ENCODE peak calls at places on chromosomes 4 and X, in nine cellular contexts. K is Peyer's patch, P is uterus, O is tibial nerve, B is HCT116, N is heart left ventricle, G is testis, F is breast epithelium, Z is upper lobe of left lung. C is an unnamed sample.

GRCh38 chr4:16294455-16294854 is 68.2 kb upstream of the TAPT1 start:
- DNase-seq in K (no peak), P (no peak), O (no peak), B (no peak), N (no peak), G (no peak), F (no peak), Z (no peak), C (no peak)

GRCh38 chr4:69830529-69831269 is 29.2 kb downstream of the SULT1E1 start:
- DNase-seq in K (peak; percentile 71), P (no peak), O (no peak), B (no peak), N (no peak), G (no peak), F (no peak), Z (no peak), C (peak; percentile 50)

GRCh38 chrX:152637649-152638442 is at the start of gene GABRQ:
- DNase-seq in K (no peak), P (no peak), O (no peak), B (peak; percentile 54), N (no peak), G (peak; percentile 84), F (no peak), Z (peak; percentile 87), C (peak; percentile 4)

GRCh38 chr4:18366762-18367358 is 345.3 kb upstream of the LCORL start:
- DNase-seq in K (no peak), P (no peak), O (no peak), B (no peak), N (no peak), G (no peak), F (no peak), Z (no peak), C (no peak)

GRCh38 chr4:52795533-52795932 is 44.3 kb upstream of the ERVMER34-1 start:
- DNase-seq in K (no peak), P (no peak), O (no peak), B (no peak), N (no peak), G (no peak), F (no peak), Z (no peak), C (no peak)

GRCh38 chr4:95231713-95232112 is 317.1 kb downstream of the UNC5C start:
- DNase-seq in K (no peak), P (no peak), O (no peak), B (no peak), N (no peak), G (no peak), F (no peak), Z (no peak), C (no peak)

GRCh38 chr4:41176357-41176756 is 38.0 kb downstream of the APBB2 start:
- DNase-seq in K (no peak), P (no peak), O (no peak), B (no peak), N (no peak), G (no peak), F (no peak), Z (no peak), C (no peak)

GRCh38 chr4:180057198-180057821 is 2185.9 kb upstream of the TENM3 start:
- DNase-seq in K (no peak), P (no peak), O (no peak), B (no peak), N (no peak), G (no peak), F (no peak), Z (no peak), C (no peak)

GRCh38 chrX:54012830-54013500 is 31.3 kb downstream of the PHF8 start:
- DNase-seq in K (no peak), P (no peak), O (no peak), B (no peak), N (no peak), G (no peak), F (no peak), Z (no peak), C (no peak)

GRCh38 chr4:105369988-105370387 is 103.9 kb downstream of the PPA2 start:
- DNase-seq in K (no peak), P (no peak), O (no peak), B (no peak), N (no peak), G (no peak), F (no peak), Z (no peak), C (no peak)

GRCh38 chr4:110876866-110877265 is 254.0 kb upstream of the PITX2 start:
- DNase-seq in K (no peak), P (no peak), O (no peak), B (no peak), N (no peak), G (no peak), F (no peak), Z (no peak), C (no peak)

GRCh38 chr4:140096483-140096861 is 57.5 kb downstream of the MAML3 start:
- DNase-seq in K (no peak), P (no peak), O (no peak), B (no peak), N (no peak), G (no peak), F (no peak), Z (no peak), C (no peak)

GRCh38 chr4:54090804-54091623 is 8.9 kb upstream of the GSX2 start:
- DNase-seq in K (no peak), P (no peak), O (no peak), B (no peak), N (peak; percentile 66), G (peak; percentile 75), F (peak; percentile 53), Z (peak; percentile 83), C (peak; percentile 14)

GRCh38 chrX:38260231-38260630 is 39.6 kb upstream of the SRPX start:
- DNase-seq in K (no peak), P (no peak), O (no peak), B (peak; percentile 23), N (no peak), G (no peak), F (no peak), Z (no peak), C (peak; percentile 7)

GRCh38 chr4:124189545-124189944 is 523.0 kb downstream of the ANKRD50 start:
- DNase-seq in K (no peak), P (no peak), O (no peak), B (no peak), N (no peak), G (no peak), F (no peak), Z (no peak), C (no peak)

GRCh38 chrX:86369847-86370630 is 221.8 kb downstream of the DACH2 start:
- DNase-seq in K (no peak), P (no peak), O (no peak), B (no peak), N (no peak), G (no peak), F (no peak), Z (no peak), C (no peak)

GRCh38 chr4:155529197-155529596 is 137.5 kb upstream of the GUCY1A1 start:
- DNase-seq in K (no peak), P (no peak), O (no peak), B (no peak), N (no peak), G (no peak), F (no peak), Z (no peak), C (no peak)

GRCh38 chr4:155530290-155530689 is 136.4 kb upstream of the GUCY1A1 start:
- DNase-seq in K (no peak), P (no peak), O (no peak), B (no peak), N (no peak), G (no peak), F (no peak), Z (no peak), C (no peak)

GRCh38 chr4:155529761-155530160 is 136.9 kb upstream of the GUCY1A1 start:
- DNase-seq in K (no peak), P (no peak), O (no peak), B (no peak), N (no peak), G (no peak), F (no peak), Z (no peak), C (no peak)

GRCh38 chr4:155523358-155523757 is 143.3 kb upstream of the GUCY1A1 start:
- DNase-seq in K (no peak), P (no peak), O (no peak), B (no peak), N (no peak), G (no peak), F (no peak), Z (no peak), C (no peak)

GRCh38 chr4:155526452-155527169 is 140.0 kb upstream of the GUCY1A1 start:
- DNase-seq in K (no peak), P (no peak), O (no peak), B (no peak), N (no peak), G (no peak), F (no peak), Z (no peak), C (no peak)
- H3K27ac ChIP-seq in K (peak overlapping the region; percentile 6), P (peak overlapping the region; percentile 75), O (peak overlapping the region; percentile 80), B (no peak overlapping the region), N (peak overlapping the region; percentile 67), G (peak overlapping the region; percentile 35), F (peak overlapping the region; percentile 77), Z (peak overlapping the region; percentile 45), C (peak overlapping the region; percentile 59)

GRCh38 chr4:101346562-101347266 is 612 bp downstream of the PPP3CA start:
- DNase-seq in K (peak; percentile 79), P (peak; percentile 62), O (peak; percentile 55), B (no peak), N (peak; percentile 83), G (peak; percentile 65), F (peak; percentile 35), Z (peak; percentile 92), C (peak; percentile 29)
- TF ChIP-seq POLR2A in K (peak; percentile 21), P (no peak), O (no peak), B (peak; percentile 27), N (no peak), G (no peak), F (no peak), Z (no peak), C (peak; percentile 32)

GRCh38 chrX:71052721-71053120 is 15.4 kb downstream of the SNX12 start:
- DNase-seq in K (no peak), P (no peak), O (no peak), B (no peak), N (no peak), G (no peak), F (no peak), Z (no peak), C (no peak)

GRCh38 chrX:71058116-71058515 is 10.0 kb downstream of the SNX12 start:
- DNase-seq in K (no peak), P (no peak), O (no peak), B (no peak), N (no peak), G (no peak), F (no peak), Z (no peak), C (no peak)

GRCh38 chrX:71056857-71057256 is 11.3 kb downstream of the SNX12 start:
- DNase-seq in K (no peak), P (no peak), O (no peak), B (no peak), N (no peak), G (no peak), F (no peak), Z (no peak), C (no peak)

GRCh38 chrX:71053217-71053621 is 14.9 kb downstream of the SNX12 start:
- DNase-seq in K (no peak), P (no peak), O (no peak), B (no peak), N (no peak), G (peak; percentile 43), F (no peak), Z (peak; percentile 32), C (no peak)
- H3K27ac ChIP-seq in K (no peak overlapping the region), P (no peak overlapping the region), O (no peak overlapping the region), B (no peak overlapping the region), N (no peak overlapping the region), G (no peak overlapping the region), F (no peak overlapping the region), Z (peak overlapping the region; percentile 40), C (no peak overlapping the region)

GRCh38 chrX:40012800-40013682 is 84.7 kb downstream of the BCOR start:
- DNase-seq in K (peak; percentile 89), P (peak; percentile 77), O (peak; percentile 28), B (no peak), N (peak; percentile 76), G (peak; percentile 49), F (peak; percentile 46), Z (peak; percentile 88), C (peak; percentile 70)
- TF ChIP-seq POLR2A in K (peak; percentile 75), P (no peak), O (no peak), B (no peak), N (no peak), G (no peak), F (no peak), Z (no peak), C (no peak)

C was measured in prostate gland.